ENCODE peak calls at places on chromosomes 4 and X, in six cellular contexts. Y is Karpas-422, O is HCT116, B is MM.1S, W is GM23248, V is SK-N-SH. F is an unnamed sample.
A peak's percentile ranks its signal among the peaks of the same experiment; 100 is the strongest.

GRCh38 chrX:40468033-40468979 is 112.5 kb upstream of the ATP6AP2 start:
- DNase-seq in Y (peak; percentile 48), O (peak; percentile 47), B (peak; percentile 45), W (peak; percentile 45), V (peak; percentile 38), F (peak; percentile 35)

GRCh38 chr4:47349323-47349722 is 114.2 kb downstream of the COMMD8 start:
- DNase-seq in Y (no peak), O (no peak), B (no peak), W (peak; percentile 6), V (no peak), F (peak; percentile 58)

GRCh38 chr4:176791591-176792347 is 953 bp downstream of the VEGFC start:
- DNase-seq in Y (no peak), O (no peak), B (peak; percentile 43), W (peak; percentile 78), V (no peak), F (peak; percentile 38)

GRCh38 chrX:148500428-148501120 is at the start of gene AFF2:
- DNase-seq in Y (peak; percentile 87), O (no peak), B (peak; percentile 47), W (peak; percentile 63), V (peak; percentile 54), F (no peak)

GRCh38 chrX:2714551-2714950 is 23.5 kb downstream of the CD99 start:
- DNase-seq in Y (no peak), O (no peak), B (no peak), W (no peak), V (no peak), F (no peak)

GRCh38 chr4:159434496-159435241 is 331.8 kb downstream of the RAPGEF2 start:
- DNase-seq in Y (no peak), O (no peak), B (no peak), W (peak; percentile 66), V (no peak), F (peak; percentile 65)

GRCh38 chr4:112031712-112032328 is 113.4 kb upstream of the FAM241A start:
- DNase-seq in Y (peak; percentile 75), O (peak; percentile 48), B (peak; percentile 57), W (peak; percentile 86), V (peak; percentile 36), F (peak; percentile 66)

GRCh38 chr4:96035727-96036126 is 195.8 kb downstream of the PDHA2 start:
- DNase-seq in Y (no peak), O (peak; percentile 32), B (peak; percentile 27), W (no peak), V (no peak), F (peak; percentile 33)

GRCh38 chr4:61296115-61296514 is 96.0 kb downstream of the ADGRL3 start:
- DNase-seq in Y (no peak), O (no peak), B (peak; percentile 11), W (no peak), V (no peak), F (peak; percentile 20)

GRCh38 chr4:142377345-142378091 is 468.6 kb downstream of the INPP4B start:
- DNase-seq in Y (no peak), O (no peak), B (no peak), W (no peak), V (no peak), F (no peak)
- H3K4me1 ChIP-seq in Y (no peaks in the 10 kb centered on the region), O (peaks cover 61% of the 10 kb centered on the region), B (no peaks in the 10 kb centered on the region), W (peaks cover 75% of the 10 kb centered on the region), V (peaks cover 15% of the 10 kb centered on the region), F (peaks cover 54% of the 10 kb centered on the region)

DNA sequence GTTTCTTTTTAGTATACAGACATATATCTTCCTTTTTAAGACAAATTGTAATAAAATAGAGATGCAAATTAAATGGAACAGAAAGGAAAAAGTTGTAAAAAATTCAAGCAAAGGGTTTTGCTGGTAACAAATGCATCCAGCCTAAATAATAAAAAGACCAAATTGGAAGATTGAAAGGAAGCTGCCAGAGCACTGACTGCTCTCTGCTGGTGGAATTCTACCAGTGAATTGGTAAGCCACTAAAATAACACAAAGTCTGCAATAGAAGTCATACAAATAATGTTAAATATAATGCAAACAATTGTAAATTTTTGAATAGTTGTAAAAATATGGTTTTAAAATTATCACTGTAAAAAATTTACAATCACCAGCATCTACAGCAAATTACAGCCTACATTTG is 1322.3 kb downstream of the PCDH7 start:
- DNase-seq in Y (no peak), O (no peak), B (no peak), W (no peak), V (no peak), F (no peak)
- H3K9me2 ChIP-seq in Y (no peaks in the 10 kb centered on the region), O (no peaks in the 10 kb centered on the region), B (no peaks in the 10 kb centered on the region), W (no peaks in the 10 kb centered on the region), V (no peaks in the 10 kb centered on the region), F (no peaks in the 10 kb centered on the region)

DNA sequence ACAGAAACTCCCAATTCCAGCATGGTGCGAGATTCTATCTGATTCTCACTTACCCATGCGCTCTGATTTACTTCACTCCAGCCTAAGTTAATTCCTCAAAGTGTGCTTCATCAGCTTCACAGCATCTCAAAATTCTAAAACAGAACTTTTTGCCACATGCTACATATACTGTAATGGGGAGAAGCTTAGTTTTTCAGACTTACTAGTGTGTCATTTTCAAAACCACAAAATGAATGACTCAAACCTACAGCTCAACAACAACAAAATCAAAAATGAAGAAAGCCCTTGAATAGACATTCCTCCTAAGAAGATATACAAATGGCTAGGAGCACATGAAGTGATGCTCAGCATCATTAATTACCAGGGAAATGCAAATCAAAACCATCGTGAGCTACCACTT is 14.9 kb downstream of the IRF2 start:
- DNase-seq in Y (no peak), O (no peak), B (no peak), W (peak; percentile 84), V (no peak), F (peak; percentile 10)
- H3K4me1 ChIP-seq in Y (peaks cover 42% of the 10 kb centered on the region), O (no peaks in the 10 kb centered on the region), B (peaks cover 46% of the 10 kb centered on the region), W (peaks cover 31% of the 10 kb centered on the region), V (peaks cover 26% of the 10 kb centered on the region), F (peaks cover 3% of the 10 kb centered on the region)

GRCh38 chr4:40401096-40401495 is 66.0 kb downstream of the CHRNA9 start:
- DNase-seq in Y (no peak), O (no peak), B (no peak), W (no peak), V (no peak), F (no peak)

GRCh38 chr4:40395908-40396806 is 61.0 kb downstream of the CHRNA9 start:
- DNase-seq in Y (no peak), O (no peak), B (no peak), W (no peak), V (no peak), F (peak; percentile 83)

GRCh38 chr4:40399578-40399977 is 64.4 kb downstream of the CHRNA9 start:
- DNase-seq in Y (no peak), O (no peak), B (no peak), W (no peak), V (no peak), F (no peak)

GRCh38 chr4:40395166-40395900 is 60.2 kb downstream of the CHRNA9 start:
- DNase-seq in Y (no peak), O (no peak), B (no peak), W (no peak), V (no peak), F (no peak)
- H3K9me2 ChIP-seq in Y (no peaks in the 10 kb centered on the region), O (no peaks in the 10 kb centered on the region), B (no peaks in the 10 kb centered on the region), W (no peaks in the 10 kb centered on the region), V (no peaks in the 10 kb centered on the region), F (no peaks in the 10 kb centered on the region)

GRCh38 chr4:140172960-140173359 is 19.0 kb upstream of the MAML3 start:
- DNase-seq in Y (no peak), O (no peak), B (no peak), W (no peak), V (no peak), F (no peak)

GRCh38 chr4:140176735-140177134 is 22.8 kb upstream of the MAML3 start:
- DNase-seq in Y (no peak), O (no peak), B (no peak), W (peak; percentile 52), V (no peak), F (peak; percentile 73)

GRCh38 chr4:140168936-140169335 is 15.0 kb upstream of the MAML3 start:
- DNase-seq in Y (no peak), O (no peak), B (no peak), W (no peak), V (no peak), F (no peak)

GRCh38 chr4:140170299-140170698 is 16.3 kb upstream of the MAML3 start:
- DNase-seq in Y (no peak), O (no peak), B (no peak), W (no peak), V (no peak), F (no peak)

GRCh38 chr4:140174535-140174934 is 20.6 kb upstream of the MAML3 start:
- DNase-seq in Y (no peak), O (no peak), B (peak; percentile 26), W (no peak), V (no peak), F (no peak)
- H3K4me1 ChIP-seq in Y (no peaks in the 10 kb centered on the region), O (peaks cover 7% of the 10 kb centered on the region), B (peaks cover 7% of the 10 kb centered on the region), W (no peaks in the 10 kb centered on the region), V (no peaks in the 10 kb centered on the region), F (peaks cover 8% of the 10 kb centered on the region)

GRCh38 chr4:68110441-68110840 is 19.2 kb downstream of the TMPRSS11F start:
- DNase-seq in Y (no peak), O (no peak), B (no peak), W (no peak), V (no peak), F (no peak)

DNA sequence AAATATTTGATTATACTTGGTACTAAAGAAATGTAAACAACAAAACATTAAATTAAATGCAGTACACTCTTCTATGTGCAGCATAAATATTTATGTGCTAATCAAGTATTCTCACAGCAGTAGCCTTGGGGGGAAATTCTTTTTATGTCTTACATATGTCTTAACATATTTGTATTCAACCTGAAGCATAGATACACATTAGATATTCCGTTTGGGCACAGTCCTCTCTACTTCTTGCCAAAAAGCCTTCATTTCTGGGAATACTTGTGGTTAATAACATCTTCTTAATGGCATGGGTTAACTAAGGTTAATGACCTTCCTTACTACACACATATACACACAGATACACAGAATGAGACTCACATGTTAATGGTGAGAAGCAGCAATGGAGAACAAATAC is 19.8 kb downstream of the TMPRSS11F start:
- DNase-seq in Y (no peak), O (no peak), B (no peak), W (no peak), V (no peak), F (no peak)
- H3K9me2 ChIP-seq in Y (no peaks in the 10 kb centered on the region), O (no peaks in the 10 kb centered on the region), B (no peaks in the 10 kb centered on the region), W (no peaks in the 10 kb centered on the region), V (no peaks in the 10 kb centered on the region), F (no peaks in the 10 kb centered on the region)

GRCh38 chr4:108045687-108046024 is 56.0 kb downstream of the HADH start:
- DNase-seq in Y (no peak), O (no peak), B (no peak), W (peak; percentile 52), V (no peak), F (peak; percentile 51)
- H3K4me1 ChIP-seq in Y (no peaks in the 10 kb centered on the region), O (peaks cover 3% of the 10 kb centered on the region), B (no peaks in the 10 kb centered on the region), W (no peaks in the 10 kb centered on the region), V (no peaks in the 10 kb centered on the region), F (peaks cover 20% of the 10 kb centered on the region)

GRCh38 chr4:169922632-169923276 is 103.4 kb downstream of the MFAP3L start:
- DNase-seq in Y (no peak), O (no peak), B (no peak), W (peak; percentile 62), V (no peak), F (no peak)

GRCh38 chr4:169921237-169921636 is 105.0 kb downstream of the MFAP3L start:
- DNase-seq in Y (no peak), O (no peak), B (no peak), W (no peak), V (no peak), F (no peak)

GRCh38 chr4:169927280-169927679 is 98.9 kb downstream of the MFAP3L start:
- DNase-seq in Y (no peak), O (no peak), B (no peak), W (no peak), V (no peak), F (no peak)

GRCh38 chr4:169925678-169926077 is 100.5 kb downstream of the MFAP3L start:
- DNase-seq in Y (no peak), O (no peak), B (no peak), W (peak; percentile 13), V (no peak), F (no peak)

GRCh38 chr4:169921732-169922131 is 104.5 kb downstream of the MFAP3L start:
- DNase-seq in Y (no peak), O (no peak), B (no peak), W (no peak), V (no peak), F (no peak)
- H3K9me2 ChIP-seq in Y (no peaks in the 10 kb centered on the region), O (no peaks in the 10 kb centered on the region), B (no peaks in the 10 kb centered on the region), W (no peaks in the 10 kb centered on the region), V (no peaks in the 10 kb centered on the region), F (no peaks in the 10 kb centered on the region)